ENCODE peak calls at places on chromosomes 6 and 20, in five cellular contexts. U, O, K, C and L are unnamed samples.

GRCh38 chr6:138815797-138816528 is 20.1 kb downstream of the ECT2L start:
- DNase-seq in K (no peak), O (no peak), C (peak), U (peak), L (peak)

GRCh38 chr6:156988276-156989158 is 211.3 kb downstream of the ARID1B start:
- DNase-seq in O (peak), U (peak), K (no peak), C (peak), L (peak)

GRCh38 chr20:49768204-49769124 is 44.2 kb upstream of the SLC9A8 start:
- DNase-seq in U (no peak), O (peak), K (peak), C (peak), L (no peak)

GRCh38 chr20:16434087-16434664 is 139.1 kb downstream of the KIF16B start:
- DNase-seq in C (peak), K (peak), U (peak), O (peak), L (peak)

GRCh38 chr6:141653590-141653989 is 479.1 kb upstream of the GJE1 start:
- DNase-seq in O (no peak), K (no peak), C (no peak), U (no peak), L (no peak)

GRCh38 chr6:2821554-2821953 is 20.1 kb downstream of the SERPINB1 start:
- DNase-seq in U (no peak), K (no peak), C (no peak), O (no peak), L (no peak)

GRCh38 chr6:1606533-1607235 is 3.0 kb upstream of the FOXC1 start:
- DNase-seq in C (no peak), U (no peak), K (no peak), O (no peak), L (peak)

GRCh38 chr20:62063601-62063980 is 2.1 kb downstream of the TAF4 start:
- DNase-seq in U (peak), K (no peak), O (no peak), C (no peak), L (peak)

GRCh38 chr6:56719310-56719709 is 76.6 kb upstream of the DST start:
- DNase-seq in C (peak), O (no peak), K (no peak), U (no peak), L (no peak)

GRCh38 chr6:110095101-110095500 is 84.4 kb downstream of the WASF1 start:
- DNase-seq in O (no peak), C (no peak), U (no peak), K (no peak), L (no peak)

GRCh38 chr6:140264451-140264850 is 890.0 kb upstream of the CITED2 start:
- DNase-seq in O (no peak), K (no peak), U (no peak), C (no peak), L (no peak)

GRCh38 chr20:36872857-36873256 is 3.1 kb upstream of the TLDC2 start:
- DNase-seq in K (no peak), U (no peak), O (no peak), C (no peak), L (peak)

GRCh38 chr20:25481235-25481917 is 73.9 kb downstream of the GINS1 start:
- DNase-seq in K (no peak), U (no peak), O (no peak), C (no peak), L (no peak)

GRCh38 chr6:32045811-32046449 is 7.7 kb downstream of the CYP21A2 start:
- DNase-seq in O (no peak), K (no peak), C (no peak), U (peak), L (no peak)

GRCh38 chr6:148112851-148113319 is 229.8 kb upstream of the SASH1 start:
- DNase-seq in K (no peak), C (no peak), O (no peak), U (no peak), L (no peak)

GRCh38 chr6:20439558-20439957 is 37.9 kb downstream of the E2F3 start:
- DNase-seq in K (no peak), U (no peak), C (no peak), O (no peak), L (no peak)

GRCh38 chr6:7147051-7147671 is 39.4 kb downstream of the RREB1 start:
- DNase-seq in O (no peak), C (no peak), U (no peak), K (no peak), L (no peak)
- TF ChIP-seq GABPA in O (no peak), C (no peak), U (peak), K (no peak), L (no peak)

GRCh38 chr6:30814137-30815084 is 69.9 kb upstream of the DDR1 start:
- DNase-seq in U (peak), C (no peak), O (no peak), K (no peak), L (no peak)

GRCh38 chr6:30806581-30807183 is 62.3 kb upstream of the IER3 start:
- DNase-seq in K (no peak), O (no peak), U (no peak), C (no peak), L (no peak)

GRCh38 chr6:30813623-30814136 is 69.3 kb upstream of the IER3 start:
- DNase-seq in C (no peak), K (no peak), U (no peak), O (no peak), L (no peak)

DNA sequence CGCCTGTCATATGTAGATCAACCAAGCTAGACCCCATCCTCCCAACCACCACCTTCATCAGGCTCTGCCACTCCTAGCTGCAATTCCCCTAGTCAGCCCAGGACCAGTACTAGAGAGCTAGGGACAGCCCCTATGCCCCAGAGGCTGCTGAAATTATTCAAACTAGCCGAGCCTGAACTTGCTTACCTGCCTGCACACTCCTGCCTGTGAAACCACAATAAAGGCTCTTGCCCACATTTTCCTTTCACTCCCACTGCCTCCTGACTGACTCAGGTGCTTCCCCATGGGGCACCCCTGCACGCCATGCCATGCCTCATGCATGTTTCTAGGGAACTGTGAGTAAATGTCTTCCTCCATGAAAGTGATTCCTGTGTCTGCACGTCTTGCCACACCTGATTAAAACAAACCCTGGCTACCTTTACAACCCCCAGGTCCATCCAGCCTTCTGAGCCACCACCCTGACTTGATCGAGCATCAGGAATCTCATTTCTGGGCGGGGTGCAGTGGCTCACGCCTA is 66.5 kb upstream of the IER3 start:
- DNase-seq in O (peak), U (no peak), C (no peak), K (no peak), L (no peak)
- TF ChIP-seq TAF1 in O (no peak), U (no peak), C (no peak), K (no peak), L (no peak)

GRCh38 chr6:14382381-14383236 is 265.0 kb downstream of the CD83 start:
- DNase-seq in U (no peak), K (no peak), O (no peak), C (no peak), L (no peak)

GRCh38 chr6:14381225-14381887 is 263.8 kb downstream of the CD83 start:
- DNase-seq in O (no peak), C (no peak), K (no peak), U (no peak), L (no peak)

GRCh38 chr6:14384175-14384949 is 266.8 kb downstream of the CD83 start:
- DNase-seq in U (no peak), O (no peak), C (no peak), K (no peak), L (no peak)

GRCh38 chr6:14386263-14386981 is 268.9 kb downstream of the CD83 start:
- DNase-seq in C (no peak), O (no peak), U (no peak), K (no peak), L (no peak)

DNA sequence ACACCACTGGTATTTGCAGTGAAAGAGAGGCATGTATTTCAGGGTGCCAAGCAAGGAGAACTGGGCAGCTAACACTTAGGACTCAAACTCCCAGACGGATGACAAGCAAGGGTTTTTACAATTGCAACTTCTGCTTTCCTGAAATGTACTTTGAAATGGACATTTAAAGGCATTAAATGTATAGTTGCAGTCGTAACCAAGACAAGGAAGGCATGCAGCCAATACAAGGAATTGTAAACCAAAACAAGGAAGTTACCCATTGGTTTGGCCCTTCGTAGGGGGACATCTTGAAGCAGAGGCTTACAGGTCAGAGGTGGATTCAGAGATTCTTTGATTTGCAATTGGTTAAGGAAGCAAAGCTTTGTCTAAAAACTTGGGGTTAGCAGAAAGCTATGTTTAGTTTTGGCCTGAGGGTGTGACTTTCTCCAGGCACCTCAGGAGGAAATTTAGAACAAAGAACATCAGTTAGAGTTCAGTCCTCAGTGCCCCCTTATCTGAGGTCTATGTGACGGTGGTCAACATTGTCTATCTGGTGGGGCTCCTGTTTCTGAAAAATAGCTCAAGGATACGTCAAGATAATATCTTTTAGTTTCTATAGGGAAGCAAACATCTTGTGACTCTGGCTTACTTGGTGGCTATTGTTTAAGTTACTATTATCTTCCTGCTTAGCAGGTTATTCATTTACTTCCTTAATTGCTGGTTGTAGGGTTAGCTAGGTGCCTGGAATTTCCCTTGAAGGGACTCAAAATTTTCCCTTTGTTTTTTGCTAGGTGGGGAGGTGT is 266.0 kb downstream of the CD83 start:
- DNase-seq in K (no peak), C (no peak), U (no peak), O (no peak), L (no peak)
- TF ChIP-seq GABPA in K (no peak), C (no peak), U (no peak), O (no peak), L (no peak)

GRCh38 chr6:102907181-102907580 is 1513.7 kb downstream of the GRIK2 start:
- DNase-seq in C (no peak), K (peak), O (no peak), U (no peak), L (no peak)
- TF ChIP-seq TAF1 in C (no peak), K (no peak), O (no peak), U (no peak), L (no peak)

GRCh38 chr6:116218866-116219265 is 35.0 kb downstream of the TSPYL4 start:
- DNase-seq in C (no peak), U (no peak), O (no peak), K (no peak), L (no peak)

GRCh38 chr6:116218172-116218633 is 35.7 kb downstream of the TSPYL4 start:
- DNase-seq in K (no peak), U (no peak), O (no peak), C (no peak), L (no peak)

GRCh38 chr6:116215414-116215813 is 38.5 kb downstream of the TSPYL4 start:
- DNase-seq in K (no peak), U (no peak), C (no peak), O (no peak), L (no peak)

GRCh38 chr6:116220172-116220571 is 33.7 kb downstream of the TSPYL4 start:
- DNase-seq in O (no peak), K (no peak), C (no peak), U (no peak), L (peak)

GRCh38 chr6:116217069-116217468 is 36.8 kb downstream of the TSPYL4 start:
- DNase-seq in K (no peak), C (peak), O (no peak), U (peak), L (no peak)
- TF ChIP-seq GABPA in K (no peak), C (no peak), O (no peak), U (no peak), L (no peak)

DNA sequence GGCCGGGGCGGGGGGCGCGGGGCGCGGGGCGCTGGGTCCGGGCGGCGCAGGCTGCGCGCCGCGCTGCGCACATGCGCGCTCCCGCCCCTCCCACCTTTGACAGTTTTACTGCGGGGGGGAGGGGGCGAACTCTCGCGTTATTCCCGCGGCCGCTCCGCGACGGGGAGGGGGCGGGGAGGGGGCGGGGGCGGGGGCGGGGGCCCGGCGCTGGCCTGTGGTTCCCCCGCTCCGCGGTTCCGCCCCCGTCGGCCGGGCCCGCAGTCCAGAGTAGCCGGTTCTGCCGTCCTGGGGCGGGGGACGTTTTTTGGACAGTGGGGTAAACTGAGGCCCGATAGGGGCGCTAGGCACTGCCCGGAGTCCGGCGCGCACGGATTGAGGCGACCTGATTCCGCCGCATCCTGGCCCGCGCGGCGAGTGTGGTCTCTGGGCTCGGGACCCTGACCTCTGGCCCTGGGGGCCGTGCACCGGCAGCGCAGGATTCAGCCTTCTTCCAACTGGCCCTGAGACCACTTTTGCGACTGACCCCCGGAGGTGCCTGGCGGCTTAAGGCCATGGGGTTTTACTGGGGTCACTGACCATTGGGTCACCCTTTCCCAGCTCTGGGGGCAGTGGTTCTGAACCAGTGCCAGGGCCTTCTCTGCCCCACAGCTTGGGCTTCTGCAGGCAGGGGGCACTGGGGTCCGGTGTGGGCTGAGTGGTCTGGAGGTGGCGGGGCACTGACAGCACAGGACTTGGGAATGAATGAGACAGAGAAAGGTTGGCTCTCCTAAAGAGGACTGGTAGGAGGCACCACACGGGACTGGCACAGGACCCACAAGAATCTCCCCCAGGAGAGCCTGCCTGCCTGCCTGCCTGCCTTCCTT is at the start of gene ZNF512B:
- DNase-seq in K (no peak), U (peak), O (no peak), C (peak), L (peak)
- TF ChIP-seq TAF1 in K (no peak), U (no peak), O (no peak), C (peak), L (no peak)

DNA sequence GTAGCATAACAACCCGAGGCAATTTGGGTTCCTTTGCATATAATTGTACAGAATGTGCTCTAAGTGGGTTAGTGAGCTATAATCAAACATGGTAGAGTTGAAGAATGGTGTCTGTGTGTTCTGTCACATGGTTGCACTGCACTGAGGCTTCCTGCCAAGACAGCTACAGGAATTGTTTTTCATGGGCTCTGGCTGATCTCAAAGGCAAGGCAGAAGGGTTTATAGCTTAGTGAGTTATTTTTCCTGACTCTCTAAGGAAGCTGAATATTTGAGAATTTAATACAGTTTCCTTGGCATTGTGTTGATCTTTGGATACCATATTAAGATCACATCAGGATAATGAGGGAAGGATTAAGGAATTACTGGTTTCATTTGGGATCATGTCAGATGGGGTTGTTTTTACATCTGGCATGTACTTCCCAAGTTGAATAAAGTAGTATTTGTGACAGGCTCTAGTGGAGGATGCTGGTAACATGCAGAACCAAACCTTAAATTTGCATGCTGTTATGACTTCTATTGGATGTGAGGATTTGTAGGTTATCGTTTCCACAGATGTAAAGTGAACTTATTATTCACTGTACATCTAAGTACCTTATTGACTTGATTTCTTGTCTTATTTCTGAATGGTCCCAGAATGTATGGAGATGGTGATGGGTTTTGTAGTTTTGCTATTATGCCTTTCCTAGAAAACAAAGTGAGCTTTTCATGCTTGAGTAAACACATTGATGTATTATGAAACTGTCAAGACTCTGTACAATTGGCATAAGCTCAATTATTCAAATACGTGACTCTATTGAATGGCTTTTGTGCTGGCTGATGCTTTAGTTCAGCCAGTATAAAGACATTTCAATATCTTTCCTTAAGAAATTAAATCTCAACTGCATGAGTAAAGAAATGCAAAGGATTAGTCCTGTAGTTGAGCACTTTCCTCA is 43.3 kb downstream of the LRRC1 start:
- DNase-seq in K (no peak), U (no peak), C (no peak), O (no peak), L (no peak)
- TF ChIP-seq GABPA in K (no peak), U (no peak), C (no peak), O (no peak), L (no peak)